ENCODE peak calls at places on chromosomes 16 and 17, in six cellular contexts. B, W, D, A, L and H are unnamed samples.

GRCh38 chr17:42378597-42379594 is 9.3 kb downstream of the STAT3 start:
- DNase-seq in B (no peak), W (no peak), D (no peak), A (peak; percentile 25), L (no peak), H (peak; percentile 29)

GRCh38 chr16:75860654-75861053 is 134.4 kb upstream of the CPHXL start:
- DNase-seq in B (peak; percentile 3), W (peak; percentile 29), D (no peak), A (no peak), L (no peak), H (no peak)

GRCh38 chr16:4660454-4661007 is 32.8 kb upstream of the NUDT16L1 start:
- DNase-seq in B (peak; percentile 19), W (peak; percentile 50), D (peak; percentile 70), A (no peak), L (no peak), H (peak; percentile 42)

GRCh38 chr17:21194688-21195087 is 19.3 kb downstream of the TMEM11 start:
- DNase-seq in B (no peak), W (peak; percentile 70), D (no peak), A (peak; percentile 87), L (no peak), H (no peak)

GRCh38 chr17:7440823-7441174 is 1.5 kb downstream of the FGF11 start:
- DNase-seq in B (peak; percentile 67), W (peak; percentile 72), D (no peak), A (no peak), L (no peak), H (peak; percentile 28)

GRCh38 chr16:54282202-54282922 is 4.2 kb downstream of the IRX3 start:
- DNase-seq in B (peak; percentile 51), W (peak; percentile 55), D (peak; percentile 71), A (no peak), L (no peak), H (peak; percentile 44)

GRCh38 chr16:58730724-58731370 is 3.3 kb downstream of the GOT2 start:
- DNase-seq in B (no peak), W (no peak), D (no peak), A (no peak), L (no peak), H (no peak)

GRCh38 chr17:17928422-17929386 is 43.5 kb downstream of the TOM1L2 start:
- DNase-seq in B (no peak), W (no peak), D (no peak), A (no peak), L (no peak), H (no peak)

GRCh38 chr16:65846210-65846602 is 520.3 kb upstream of the CDH5 start:
- DNase-seq in B (no peak), W (no peak), D (no peak), A (no peak), L (no peak), H (no peak)

GRCh38 chr17:20191066-20191465 is 181.9 kb downstream of the SPECC1 start:
- DNase-seq in B (no peak), W (no peak), D (no peak), A (no peak), L (no peak), H (no peak)

GRCh38 chr16:54136276-54136625 is 150.3 kb downstream of the IRX3 start:
- DNase-seq in B (no peak), W (no peak), D (no peak), A (no peak), L (no peak), H (no peak)

GRCh38 chr17:2828396-2829038 is 32.3 kb downstream of the RAP1GAP2 start:
- DNase-seq in B (peak; percentile 66), W (peak; percentile 94), D (peak; percentile 81), A (peak; percentile 76), L (no peak), H (peak; percentile 84)

GRCh38 chr17:63450551-63450950 is 4.4 kb upstream of the CYB561 start:
- DNase-seq in B (no peak), W (peak; percentile 49), D (no peak), A (no peak), L (no peak), H (no peak)

GRCh38 chr16:19147627-19148026 is 20.4 kb upstream of the SYT17 start:
- DNase-seq in B (no peak), W (no peak), D (no peak), A (no peak), L (no peak), H (no peak)

GRCh38 chr17:41811549-41812175 is at the start of gene P3H4:
- DNase-seq in B (peak; percentile 71), W (peak; percentile 94), D (peak; percentile 85), A (peak; percentile 90), L (no peak), H (peak; percentile 87)

GRCh38 chr17:36777118-36777517 is 160.2 kb upstream of the LHX1 start:
- DNase-seq in B (peak; percentile 37), W (no peak), D (no peak), A (no peak), L (no peak), H (no peak)

GRCh38 chr16:2429771-2430663 is 770 bp downstream of the CCNF start:
- DNase-seq in B (peak; percentile 61), W (peak; percentile 51), D (no peak), A (no peak), L (no peak), H (no peak)

GRCh38 chr17:1834378-1835149 is 4.8 kb downstream of the RPA1 start:
- DNase-seq in B (no peak), W (no peak), D (no peak), A (no peak), L (no peak), H (no peak)

GRCh38 chr17:41793749-41794602 is 7.5 kb upstream of the JUP start:
- DNase-seq in B (peak; percentile 54), W (no peak), D (no peak), A (no peak), L (no peak), H (no peak)

GRCh38 chr17:74446551-74447500 is 14.9 kb downstream of the GPRC5C start:
- DNase-seq in B (no peak), W (peak; percentile 54), D (peak; percentile 87), A (no peak), L (no peak), H (no peak)

GRCh38 chr16:29141586-29142324 is 156.9 kb downstream of the LAT start:
- DNase-seq in B (no peak), W (no peak), D (no peak), A (peak; percentile 38), L (no peak), H (no peak)

GRCh38 chr17:50026901-50027638 is 28.8 kb upstream of the ITGA3 start:
- DNase-seq in B (peak; percentile 74), W (peak; percentile 93), D (peak; percentile 90), A (peak; percentile 90), L (peak; percentile 97), H (peak; percentile 88)

GRCh38 chr16:49464877-49465504 is 91.4 kb downstream of the C16orf78 start:
- DNase-seq in B (peak; percentile 34), W (peak; percentile 59), D (peak; percentile 20), A (peak; percentile 34), L (peak; percentile 83), H (no peak)

GRCh38 chr16:74766729-74767128 is 7.9 kb downstream of the FA2H start:
- DNase-seq in B (peak; percentile 30), W (no peak), D (no peak), A (no peak), L (no peak), H (no peak)

GRCh38 chr17:17416400-17417360 is 60.1 kb upstream of the MED9 start:
- DNase-seq in B (peak; percentile 40), W (no peak), D (peak; percentile 58), A (peak; percentile 42), L (no peak), H (no peak)

DNA sequence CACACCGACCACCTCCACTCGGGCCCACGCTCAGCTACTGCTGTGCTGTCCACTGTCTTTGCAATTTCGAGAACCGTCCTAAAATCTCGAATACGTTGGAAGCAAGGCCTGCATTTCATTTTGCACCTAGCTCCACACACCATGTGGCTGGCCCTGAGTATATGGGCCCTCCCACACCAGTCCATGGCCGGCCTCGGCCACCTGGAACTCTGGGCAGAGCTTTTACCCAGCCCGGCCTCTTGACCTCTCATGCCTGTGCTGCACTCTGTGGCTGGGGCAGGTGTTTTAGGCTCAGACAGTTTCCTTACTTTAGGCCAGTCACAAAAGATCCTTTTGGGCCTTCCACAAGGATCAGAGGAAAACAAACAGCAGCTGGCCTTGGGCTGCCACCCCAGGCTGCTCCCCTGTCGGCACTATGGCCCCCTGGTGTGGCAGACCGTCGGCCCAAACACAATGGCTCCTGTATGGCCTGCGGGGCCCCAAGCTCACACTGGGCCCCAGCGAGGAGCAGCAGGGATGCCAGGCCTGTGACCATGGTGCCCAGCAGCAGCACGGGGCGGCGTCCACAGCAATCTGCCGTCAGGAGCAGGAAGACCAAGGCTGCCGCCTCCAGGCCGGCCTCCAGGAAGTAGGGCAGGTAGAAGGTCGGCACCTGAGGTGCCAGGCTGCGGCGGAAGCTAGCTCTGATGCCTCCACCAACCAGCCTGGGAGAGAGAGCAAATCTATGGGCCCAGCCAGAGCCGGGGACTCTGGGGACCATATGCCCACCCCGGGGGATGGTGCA is 2.5 kb downstream of the SLC22A31 start:
- DNase-seq in B (no peak), W (no peak), D (peak; percentile 52), A (no peak), L (no peak), H (no peak)
- TF ChIP-seq EP300 in B (no peak), W (no peak), D (no peak), A (no peak), L (no peak), H (no peak)

GRCh38 chr17:51135956-51136355 is 15.3 kb upstream of the SPAG9 start:
- DNase-seq in B (no peak), W (no peak), D (no peak), A (no peak), L (no peak), H (no peak)

GRCh38 chr17:51128089-51128488 is 7.4 kb upstream of the SPAG9 start:
- DNase-seq in B (peak; percentile 84), W (no peak), D (no peak), A (no peak), L (no peak), H (no peak)

GRCh38 chr17:51133365-51133764 is 12.7 kb upstream of the SPAG9 start:
- DNase-seq in B (no peak), W (no peak), D (no peak), A (no peak), L (no peak), H (no peak)
- TF ChIP-seq POLR2AphosphoS5 in B (no peak), W (no peak), D (no peak), A (no peak), L (no peak), H (no peak)

GRCh38 chr16:11310634-11310977 is 29.5 kb upstream of the PRM1 start:
- DNase-seq in B (no peak), W (no peak), D (no peak), A (no peak), L (no peak), H (no peak)

GRCh38 chr16:11307639-11308492 is 26.7 kb upstream of the PRM1 start:
- DNase-seq in B (no peak), W (no peak), D (no peak), A (no peak), L (no peak), H (no peak)

GRCh38 chr16:11306997-11307638 is 26.0 kb upstream of the PRM1 start:
- DNase-seq in B (no peak), W (no peak), D (no peak), A (no peak), L (no peak), H (no peak)

GRCh38 chr16:11309895-11310633 is 28.9 kb upstream of the PRM1 start:
- DNase-seq in B (no peak), W (no peak), D (no peak), A (no peak), L (no peak), H (no peak)

GRCh38 chr16:11308493-11309283 is 27.6 kb upstream of the PRM1 start:
- DNase-seq in B (no peak), W (no peak), D (no peak), A (no peak), L (no peak), H (peak; percentile 52)
- TF ChIP-seq EP300 in B (no peak), W (no peak), D (no peak), A (no peak), L (no peak), H (no peak)

GRCh38 chr16:85557976-85558589 is 55.0 kb upstream of the GSE1 start:
- DNase-seq in B (peak; percentile 58), W (no peak), D (peak; percentile 61), A (no peak), L (no peak), H (peak; percentile 81)
- TF ChIP-seq POLR2AphosphoS5 in B (no peak), W (no peak), D (no peak), A (no peak), L (no peak), H (peak; percentile 96)